ENCODE peak calls at places on chromosomes 3 and 15, in five cellular contexts. C is psoas muscle, F is HepG2, M is WERI-Rb-1, U is pancreas. A is an unnamed sample.

GRCh38 chr3:187062526-187063177 is 76.6 kb downstream of the RPL39L start:
- DNase-seq in F (peak; percentile 81), U (no peak), C (no peak), M (no peak), A (no peak)

GRCh38 chr15:100628746-100629145 is 26.4 kb downstream of the ASB7 start:
- DNase-seq in F (no peak), M (no peak), C (no peak), U (no peak), A (no peak)

GRCh38 chr3:122024800-122025199 is 2.8 kb upstream of the ILDR1 start:
- DNase-seq in U (no peak), M (no peak), C (no peak), F (no peak), A (no peak)

GRCh38 chr3:159787191-159787590 is 201.4 kb upstream of the IL12A start:
- DNase-seq in U (no peak), M (no peak), C (no peak), F (peak; percentile 85), A (no peak)

GRCh38 chr15:40506964-40507571 is 36.3 kb downstream of the CHST14 start:
- DNase-seq in M (peak; percentile 95), U (peak; percentile 91), F (peak; percentile 69), C (peak; percentile 85), A (peak; percentile 59)

GRCh38 chr3:37026851-37027250 is 33.5 kb downstream of the MLH1 start:
- DNase-seq in U (no peak), C (no peak), M (no peak), F (no peak), A (no peak)

GRCh38 chr3:150830094-150830681 is 67.2 kb upstream of the SIAH2 start:
- DNase-seq in F (peak; percentile 41), U (no peak), C (no peak), M (no peak), A (no peak)

GRCh38 chr3:31959951-31960792 is 20.9 kb downstream of the OSBPL10 start:
- DNase-seq in F (no peak), M (no peak), U (no peak), C (no peak), A (no peak)

GRCh38 chr15:70308011-70308761 is 210.5 kb upstream of the TLE3 start:
- DNase-seq in F (no peak), C (no peak), M (no peak), U (no peak), A (no peak)

GRCh38 chr15:25180606-25181289 is 226.0 kb downstream of the SNRPN start:
- DNase-seq in F (no peak), U (peak; percentile 19), C (no peak), M (peak; percentile 1), A (no peak)

GRCh38 chr15:50636146-50636545 is 50.5 kb downstream of the TRPM7 start:
- DNase-seq in C (no peak), U (no peak), F (no peak), M (no peak), A (no peak)

GRCh38 chr3:39022275-39022630 is 29.5 kb downstream of the SCN11A start:
- DNase-seq in M (no peak), F (no peak), C (no peak), U (no peak), A (no peak)

GRCh38 chr3:152071924-152072323 is 196.8 kb upstream of the MBNL1 start:
- DNase-seq in F (peak; percentile 19), U (no peak), C (no peak), M (no peak), A (no peak)

GRCh38 chr15:100221461-100222348 is 120.1 kb downstream of the ADAMTS17 start:
- DNase-seq in C (peak; percentile 80), M (no peak), F (no peak), U (no peak), A (no peak)

GRCh38 chr3:57130426-57131209 is 34.5 kb downstream of the IL17RD start:
- DNase-seq in M (peak; percentile 35), U (no peak), C (peak; percentile 64), F (no peak), A (no peak)

DNA sequence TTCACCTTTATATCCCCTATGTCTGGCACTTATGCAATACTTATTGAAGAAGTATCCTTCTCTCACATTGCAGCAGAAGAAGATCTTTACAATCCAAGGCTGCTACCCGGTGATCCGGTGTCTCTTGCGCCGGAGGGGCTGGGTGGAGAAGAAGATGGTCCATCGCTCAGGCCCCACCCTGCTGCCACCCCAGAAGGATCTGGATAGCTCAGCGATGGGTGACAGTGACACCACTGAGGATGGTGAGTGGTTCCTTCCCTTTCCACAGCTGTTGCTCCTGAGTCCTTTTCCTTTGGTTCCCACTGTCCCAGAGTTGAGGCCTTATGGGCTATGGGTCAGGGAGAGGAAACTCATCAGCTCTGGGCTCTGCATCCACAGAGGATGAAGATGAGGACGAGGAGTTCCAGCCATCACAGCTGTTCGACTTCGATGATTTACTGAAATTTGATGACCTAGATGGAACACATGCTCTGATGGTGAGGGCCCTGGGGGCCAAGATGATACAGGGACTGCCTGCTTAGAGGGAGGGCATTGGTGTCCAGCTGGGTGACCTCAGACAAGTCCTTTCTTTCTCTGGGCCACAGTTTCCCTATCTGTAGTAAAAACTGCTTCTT is 2.9 kb downstream of the TTLL3 start:
- DNase-seq in F (no peak), C (no peak), M (no peak), U (no peak), A (no peak)
- H3K36me3 ChIP-seq in F (peaks cover 4% of the 10 kb centered on the region), C (no peaks in the 10 kb centered on the region), M (no peaks in the 10 kb centered on the region), U (no peaks in the 10 kb centered on the region), A (no peaks in the 10 kb centered on the region)

GRCh38 chr15:66007663-66008262 is 138.5 kb downstream of the RAB11A start:
- DNase-seq in U (no peak), M (no peak), C (no peak), F (no peak), A (no peak)
- TF ChIP-seq CTCF in U (no peak), M (no peak), C (no peak), F (peak; percentile 30), A (peak; percentile 35)

DNA sequence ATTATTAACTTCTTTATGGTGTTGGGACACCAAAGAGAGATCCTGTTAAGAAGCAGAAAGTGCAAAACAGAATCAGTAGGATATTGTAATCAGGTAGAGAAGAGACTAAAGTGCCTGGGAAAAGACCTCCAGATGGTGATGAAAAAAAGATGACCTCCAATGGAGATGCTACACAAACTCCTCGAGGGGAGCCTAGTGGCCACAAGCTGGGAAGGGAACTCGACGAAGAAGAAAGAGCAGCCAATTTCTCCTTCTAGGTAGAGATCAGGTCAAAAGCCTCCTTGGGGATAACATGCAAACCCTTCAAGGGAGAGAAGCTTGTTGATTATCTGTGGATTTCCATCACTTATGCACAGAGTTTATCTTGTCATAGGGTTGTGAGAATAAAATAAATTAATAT is 647.6 kb downstream of the ROBO2 start:
- DNase-seq in F (no peak), U (no peak), M (no peak), C (no peak), A (no peak)
- H3K4me3 ChIP-seq in F (no peak overlapping the region), U (no peak overlapping the region), M (no peak overlapping the region), C (no peak overlapping the region), A (no peak overlapping the region)

GRCh38 chr15:90765966-90766365 is 48.8 kb downstream of the BLM start:
- DNase-seq in M (no peak), U (no peak), F (no peak), C (no peak), A (no peak)
- H3K36me3 ChIP-seq in M (peaks cover 57% of the 10 kb centered on the region), U (no peaks in the 10 kb centered on the region), F (no peaks in the 10 kb centered on the region), C (no peaks in the 10 kb centered on the region), A (peaks cover 4% of the 10 kb centered on the region)

DNA sequence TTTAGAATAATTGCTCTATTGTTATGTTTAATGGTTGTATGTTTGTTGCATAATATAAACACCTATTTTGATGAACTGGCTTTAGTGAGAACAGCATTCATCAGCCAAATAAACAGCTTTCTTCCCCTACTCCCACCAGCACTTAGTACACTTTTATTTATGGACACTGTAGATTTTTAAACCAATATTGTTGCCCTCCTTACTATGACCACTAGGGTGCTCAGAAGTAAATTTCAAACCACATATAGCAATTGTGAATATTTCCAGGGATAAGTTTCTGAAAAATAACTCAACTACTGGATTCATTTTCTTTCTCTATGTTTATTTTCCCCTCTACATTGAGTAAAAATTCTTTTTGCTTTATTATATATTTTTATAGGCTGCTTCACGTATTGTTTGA is 84.7 kb upstream of the PTX3 start:
- DNase-seq in C (no peak), U (no peak), M (no peak), F (no peak), A (no peak)
- TF ChIP-seq CTCF in C (no peak), U (no peak), M (no peak), F (no peak), A (peak; percentile 33)

GRCh38 chr3:55585856-55586255 is 98.8 kb upstream of the WNT5A start:
- DNase-seq in U (no peak), F (no peak), M (no peak), C (no peak), A (no peak)
- H3K4me3 ChIP-seq in U (no peak overlapping the region), F (no peak overlapping the region), M (no peak overlapping the region), C (no peak overlapping the region), A (no peak overlapping the region)

GRCh38 chr3:43793648-43794372 is 103.1 kb downstream of the ABHD5 start:
- DNase-seq in F (no peak), U (no peak), M (no peak), C (no peak), A (no peak)
- H3K36me3 ChIP-seq in F (no peaks in the 10 kb centered on the region), U (no peaks in the 10 kb centered on the region), M (no peaks in the 10 kb centered on the region), C (no peaks in the 10 kb centered on the region), A (no peaks in the 10 kb centered on the region)